ENCODE peak calls at places on chromosome 12, in ten cellular contexts. One of them, this sample, is unnamed.

GRCh38 chr12:89707992-89708792 is 446 bp downstream of the ATP2B1 start:
- DNase-seq in HFF-Myc: no peak
- DNase-seq in GM10248: peak; percentile 24
- DNase-seq in breast epithelium: peak; percentile 26
- DNase-seq in NCI-H460: no peak
- DNase-seq in stimulated activated CD8-positive, alpha-beta memory T cell treated with anti-CD3 and anti-CD28 coated beads, Interleukin-4, amount 100 ng/mL, for 24 hours: peak; percentile 22
- DNase-seq in A673: peak; percentile 28
- DNase-seq in Caki2: peak; percentile 18
- DNase-seq in T-cell: no peak
- DNase-seq in GDM1: no peak
- DNase-seq in this sample: peak; percentile 82

GRCh38 chr12:85796001-85796400 is 40.2 kb downstream of the RASSF9 start:
- DNase-seq in HFF-Myc: no peak
- DNase-seq in Caki2: no peak
- DNase-seq in stimulated activated CD8-positive, alpha-beta memory T cell treated with anti-CD3 and anti-CD28 coated beads, Interleukin-4, amount 100 ng/mL, for 24 hours: no peak
- DNase-seq in GM10248: no peak
- DNase-seq in A673: no peak
- DNase-seq in GDM1: no peak
- DNase-seq in breast epithelium: no peak
- DNase-seq in T-cell: no peak
- DNase-seq in NCI-H460: no peak
- DNase-seq in this sample: no peak

GRCh38 chr12:84627582-84627981 is 285.0 kb downstream of the SLC6A15 start:
- DNase-seq in stimulated activated CD8-positive, alpha-beta memory T cell treated with anti-CD3 and anti-CD28 coated beads, Interleukin-4, amount 100 ng/mL, for 24 hours: no peak
- DNase-seq in Caki2: no peak
- DNase-seq in GDM1: no peak
- DNase-seq in NCI-H460: no peak
- DNase-seq in T-cell: no peak
- DNase-seq in breast epithelium: no peak
- DNase-seq in HFF-Myc: no peak
- DNase-seq in GM10248: no peak
- DNase-seq in A673: no peak
- DNase-seq in this sample: no peak

GRCh38 chr12:88946377-88946997 is 366.2 kb upstream of the KITLG start:
- DNase-seq in NCI-H460: no peak
- DNase-seq in Caki2: no peak
- DNase-seq in A673: peak; percentile 42
- DNase-seq in GM10248: no peak
- DNase-seq in stimulated activated CD8-positive, alpha-beta memory T cell treated with anti-CD3 and anti-CD28 coated beads, Interleukin-4, amount 100 ng/mL, for 24 hours: no peak
- DNase-seq in GDM1: peak; percentile 4
- DNase-seq in HFF-Myc: no peak
- DNase-seq in T-cell: no peak
- DNase-seq in breast epithelium: no peak
- DNase-seq in this sample: no peak

GRCh38 chr12:113655919-113656318 is 184.2 kb upstream of the LHX5 start:
- DNase-seq in breast epithelium: no peak
- DNase-seq in stimulated activated CD8-positive, alpha-beta memory T cell treated with anti-CD3 and anti-CD28 coated beads, Interleukin-4, amount 100 ng/mL, for 24 hours: no peak
- DNase-seq in HFF-Myc: no peak
- DNase-seq in GDM1: no peak
- DNase-seq in Caki2: no peak
- DNase-seq in GM10248: no peak
- DNase-seq in T-cell: no peak
- DNase-seq in NCI-H460: no peak
- DNase-seq in A673: no peak
- DNase-seq in this sample: no peak

GRCh38 chr12:69630191-69630590 is 19.5 kb upstream of the LRRC10 start:
- DNase-seq in HFF-Myc: no peak
- DNase-seq in A673: no peak
- DNase-seq in GDM1: no peak
- DNase-seq in GM10248: no peak
- DNase-seq in breast epithelium: no peak
- DNase-seq in NCI-H460: no peak
- DNase-seq in T-cell: no peak
- DNase-seq in stimulated activated CD8-positive, alpha-beta memory T cell treated with anti-CD3 and anti-CD28 coated beads, Interleukin-4, amount 100 ng/mL, for 24 hours: no peak
- DNase-seq in Caki2: no peak
- DNase-seq in this sample: no peak

GRCh38 chr12:26614217-26614616 is 218.8 kb downstream of the ITPR2 start:
- DNase-seq in GM10248: peak; percentile 14
- DNase-seq in stimulated activated CD8-positive, alpha-beta memory T cell treated with anti-CD3 and anti-CD28 coated beads, Interleukin-4, amount 100 ng/mL, for 24 hours: no peak
- DNase-seq in T-cell: no peak
- DNase-seq in GDM1: peak; percentile 3
- DNase-seq in A673: peak; percentile 62
- DNase-seq in HFF-Myc: no peak
- DNase-seq in Caki2: no peak
- DNase-seq in breast epithelium: no peak
- DNase-seq in NCI-H460: peak; percentile 23
- DNase-seq in this sample: no peak

GRCh38 chr12:108890208-108890607 is 10.3 kb downstream of the DAO start:
- DNase-seq in breast epithelium: no peak
- DNase-seq in GM10248: no peak
- DNase-seq in NCI-H460: peak; percentile 12
- DNase-seq in A673: peak; percentile 19
- DNase-seq in Caki2: no peak
- DNase-seq in HFF-Myc: no peak
- DNase-seq in GDM1: no peak
- DNase-seq in T-cell: no peak
- DNase-seq in stimulated activated CD8-positive, alpha-beta memory T cell treated with anti-CD3 and anti-CD28 coated beads, Interleukin-4, amount 100 ng/mL, for 24 hours: no peak
- DNase-seq in this sample: no peak

GRCh38 chr12:459430-460258 is at the start of gene B4GALNT3:
- DNase-seq in HFF-Myc: no peak
- DNase-seq in stimulated activated CD8-positive, alpha-beta memory T cell treated with anti-CD3 and anti-CD28 coated beads, Interleukin-4, amount 100 ng/mL, for 24 hours: peak; percentile 20
- DNase-seq in NCI-H460: peak; percentile 14
- DNase-seq in Caki2: peak; percentile 42
- DNase-seq in A673: peak; percentile 66
- DNase-seq in GM10248: peak; percentile 43
- DNase-seq in GDM1: no peak
- DNase-seq in T-cell: no peak
- DNase-seq in breast epithelium: peak; percentile 37
- DNase-seq in this sample: no peak

GRCh38 chr12:44509471-44509870 is 366.6 kb downstream of the NELL2 start:
- DNase-seq in NCI-H460: no peak
- DNase-seq in A673: peak; percentile 42
- DNase-seq in HFF-Myc: no peak
- DNase-seq in T-cell: no peak
- DNase-seq in Caki2: no peak
- DNase-seq in stimulated activated CD8-positive, alpha-beta memory T cell treated with anti-CD3 and anti-CD28 coated beads, Interleukin-4, amount 100 ng/mL, for 24 hours: no peak
- DNase-seq in GM10248: no peak
- DNase-seq in breast epithelium: no peak
- DNase-seq in GDM1: no peak
- DNase-seq in this sample: no peak

GRCh38 chr12:4829161-4829792 is 80.4 kb upstream of the KCNA1 start:
- DNase-seq in Caki2: no peak
- DNase-seq in T-cell: no peak
- DNase-seq in stimulated activated CD8-positive, alpha-beta memory T cell treated with anti-CD3 and anti-CD28 coated beads, Interleukin-4, amount 100 ng/mL, for 24 hours: no peak
- DNase-seq in GDM1: peak; percentile 13
- DNase-seq in GM10248: peak; percentile 76
- DNase-seq in HFF-Myc: no peak
- DNase-seq in NCI-H460: no peak
- DNase-seq in A673: no peak
- DNase-seq in breast epithelium: no peak
- DNase-seq in this sample: no peak

GRCh38 chr12:130849561-130850417 is 10.7 kb upstream of the STX2 start:
- DNase-seq in GM10248: no peak
- DNase-seq in breast epithelium: no peak
- DNase-seq in T-cell: no peak
- DNase-seq in GDM1: no peak
- DNase-seq in HFF-Myc: no peak
- DNase-seq in Caki2: peak; percentile 50
- DNase-seq in NCI-H460: no peak
- DNase-seq in A673: no peak
- DNase-seq in stimulated activated CD8-positive, alpha-beta memory T cell treated with anti-CD3 and anti-CD28 coated beads, Interleukin-4, amount 100 ng/mL, for 24 hours: no peak
- DNase-seq in this sample: no peak

GRCh38 chr12:3224530-3224903 is 147.3 kb downstream of the TSPAN9 start:
- DNase-seq in A673: no peak
- DNase-seq in stimulated activated CD8-positive, alpha-beta memory T cell treated with anti-CD3 and anti-CD28 coated beads, Interleukin-4, amount 100 ng/mL, for 24 hours: no peak
- DNase-seq in GDM1: no peak
- DNase-seq in NCI-H460: no peak
- DNase-seq in HFF-Myc: no peak
- DNase-seq in breast epithelium: no peak
- DNase-seq in T-cell: no peak
- DNase-seq in GM10248: no peak
- DNase-seq in Caki2: no peak
- DNase-seq in this sample: no peak

GRCh38 chr12:90959538-90960139 is 4.7 kb upstream of the CCER1 start:
- DNase-seq in GDM1: peak; percentile 18
- DNase-seq in Caki2: no peak
- DNase-seq in stimulated activated CD8-positive, alpha-beta memory T cell treated with anti-CD3 and anti-CD28 coated beads, Interleukin-4, amount 100 ng/mL, for 24 hours: no peak
- DNase-seq in T-cell: no peak
- DNase-seq in NCI-H460: peak; percentile 48
- DNase-seq in GM10248: peak; percentile 26
- DNase-seq in A673: peak; percentile 61
- DNase-seq in breast epithelium: no peak
- DNase-seq in HFF-Myc: no peak
- DNase-seq in this sample: no peak

GRCh38 chr12:4809449-4810218 is 89.4 kb downstream of the GALNT8 start:
- DNase-seq in HFF-Myc: no peak
- DNase-seq in A673: no peak
- DNase-seq in Caki2: no peak
- DNase-seq in NCI-H460: no peak
- DNase-seq in GDM1: no peak
- DNase-seq in T-cell: no peak
- DNase-seq in breast epithelium: no peak
- DNase-seq in GM10248: no peak
- DNase-seq in stimulated activated CD8-positive, alpha-beta memory T cell treated with anti-CD3 and anti-CD28 coated beads, Interleukin-4, amount 100 ng/mL, for 24 hours: no peak
- DNase-seq in this sample: peak; percentile 70

GRCh38 chr12:23729354-23729753 is 220.1 kb downstream of the SOX5 start:
- DNase-seq in A673: no peak
- DNase-seq in breast epithelium: no peak
- DNase-seq in GDM1: no peak
- DNase-seq in Caki2: peak; percentile 32
- DNase-seq in HFF-Myc: no peak
- DNase-seq in GM10248: no peak
- DNase-seq in T-cell: no peak
- DNase-seq in NCI-H460: no peak
- DNase-seq in stimulated activated CD8-positive, alpha-beta memory T cell treated with anti-CD3 and anti-CD28 coated beads, Interleukin-4, amount 100 ng/mL, for 24 hours: no peak
- DNase-seq in this sample: no peak

GRCh38 chr12:110262442-110263388 is 18.3 kb upstream of the ATP2A2 start:
- DNase-seq in NCI-H460: no peak
- DNase-seq in T-cell: no peak
- DNase-seq in HFF-Myc: no peak
- DNase-seq in A673: no peak
- DNase-seq in stimulated activated CD8-positive, alpha-beta memory T cell treated with anti-CD3 and anti-CD28 coated beads, Interleukin-4, amount 100 ng/mL, for 24 hours: no peak
- DNase-seq in GDM1: no peak
- DNase-seq in Caki2: no peak
- DNase-seq in GM10248: no peak
- DNase-seq in breast epithelium: no peak
- DNase-seq in this sample: no peak

GRCh38 chr12:113439606-113440030 is 17.4 kb downstream of the SDSL start:
- DNase-seq in GM10248: peak; percentile 53
- DNase-seq in T-cell: no peak
- DNase-seq in GDM1: no peak
- DNase-seq in breast epithelium: no peak
- DNase-seq in Caki2: peak; percentile 19
- DNase-seq in NCI-H460: peak; percentile 53
- DNase-seq in HFF-Myc: no peak
- DNase-seq in stimulated activated CD8-positive, alpha-beta memory T cell treated with anti-CD3 and anti-CD28 coated beads, Interleukin-4, amount 100 ng/mL, for 24 hours: no peak
- DNase-seq in A673: peak; percentile 65
- DNase-seq in this sample: no peak

GRCh38 chr12:50926415-50926814 is 25.9 kb upstream of the HIGD1C start:
- DNase-seq in stimulated activated CD8-positive, alpha-beta memory T cell treated with anti-CD3 and anti-CD28 coated beads, Interleukin-4, amount 100 ng/mL, for 24 hours: no peak
- DNase-seq in A673: no peak
- DNase-seq in T-cell: no peak
- DNase-seq in breast epithelium: no peak
- DNase-seq in HFF-Myc: no peak
- DNase-seq in NCI-H460: no peak
- DNase-seq in GDM1: no peak
- DNase-seq in Caki2: no peak
- DNase-seq in GM10248: no peak
- DNase-seq in this sample: no peak

GRCh38 chr12:131210506-131211278 is 257.0 kb downstream of the ADGRD1 start:
- DNase-seq in HFF-Myc: no peak
- DNase-seq in breast epithelium: no peak
- DNase-seq in Caki2: no peak
- DNase-seq in GDM1: no peak
- DNase-seq in stimulated activated CD8-positive, alpha-beta memory T cell treated with anti-CD3 and anti-CD28 coated beads, Interleukin-4, amount 100 ng/mL, for 24 hours: no peak
- DNase-seq in GM10248: no peak
- DNase-seq in NCI-H460: no peak
- DNase-seq in A673: no peak
- DNase-seq in T-cell: no peak
- DNase-seq in this sample: peak; percentile 34

This sample was measured in suprapubic skin.